ENCODE peak calls at places on chromosome 1, in five cellular contexts. X is body of pancreas, Z is BJ, A is HEK293T, V is Peyer's patch. E is an unnamed sample.

GRCh38 chr1:31981976-31982375 is 31.7 kb upstream of the KHDRBS1 start:
- DNase-seq in Z (no peak), X (no peak), V (no peak), A (no peak), E (no peak)

GRCh38 chr1:87329051-87329755 is 523 bp downstream of the LMO4 start:
- DNase-seq in A (peak), V (peak), X (peak), Z (no peak), E (no peak)

GRCh38 chr1:25771246-25772114 is 28.5 kb upstream of the SELENON start:
- DNase-seq in A (peak), X (peak), Z (no peak), V (peak), E (no peak)

GRCh38 chr1:6694126-6694713 is 7.4 kb downstream of the DNAJC11 start:
- DNase-seq in X (no peak), Z (no peak), V (no peak), A (no peak), E (no peak)

GRCh38 chr1:239250353-239251035 is 135.9 kb upstream of the CHRM3 start:
- DNase-seq in A (no peak), Z (no peak), V (no peak), X (peak), E (no peak)

GRCh38 chr1:210294991-210295773 is 33.5 kb upstream of the HHAT start:
- DNase-seq in Z (peak), V (no peak), X (no peak), A (no peak), E (no peak)

GRCh38 chr1:21302747-21303715 is 12.8 kb upstream of the ECE1 start:
- DNase-seq in Z (peak), V (no peak), A (no peak), X (no peak), E (no peak)

GRCh38 chr1:223785808-223786207 is 59.9 kb downstream of the TP53BP2 start:
- DNase-seq in V (no peak), A (no peak), Z (no peak), X (no peak), E (no peak)

GRCh38 chr1:228463559-228464455 is 23.4 kb upstream of the RNF187 start:
- DNase-seq in A (no peak), X (no peak), V (peak), Z (no peak), E (peak)

GRCh38 chr1:21703318-21703963 is 34.3 kb upstream of the RAP1GAP start:
- DNase-seq in Z (peak), V (no peak), X (no peak), A (peak), E (no peak)

GRCh38 chr1:235624751-235625192 is 24.8 kb downstream of the GNG4 start:
- DNase-seq in X (no peak), V (no peak), Z (no peak), A (no peak), E (no peak)

GRCh38 chr1:8116892-8117262 is 90.8 kb upstream of the ERRFI1 start:
- DNase-seq in V (no peak), A (peak), Z (peak), X (no peak), E (no peak)

E was measured in activated gamma-delta T cell treated with anti-CD3 and anti-CD28 coated beads, Interleukin-2, amount 50 U/mL, for 16 hours.